ENCODE peak calls at places on chromosome 1, in four cellular contexts. Y, U, B and W are unnamed samples.

GRCh38 chr1:153217212-153217611 is at the start of gene PRR9:
- DNase-seq in B (no peak), Y (no peak), U (peak), W (no peak)

GRCh38 chr1:11845641-11846335 is 1.8 kb downstream of the NPPA start:
- DNase-seq in Y (peak), U (no peak), B (no peak), W (no peak)

GRCh38 chr1:208233546-208233945 is 10.6 kb downstream of the PLXNA2 start:
- DNase-seq in U (no peak), Y (no peak), B (no peak), W (peak)

GRCh38 chr1:208977861-208978260 is 605.7 kb upstream of the CAMK1G start:
- DNase-seq in U (no peak), Y (no peak), B (no peak), W (no peak)

GRCh38 chr1:40274331-40274730 is 16.3 kb downstream of the ZMPSTE24 start:
- DNase-seq in Y (no peak), B (no peak), U (no peak), W (no peak)

GRCh38 chr1:211036701-211037494 is 97.0 kb downstream of the KCNH1 start:
- DNase-seq in U (peak), Y (no peak), B (no peak), W (no peak)

GRCh38 chr1:24795236-24795635 is 50.0 kb downstream of the CLIC4 start:
- DNase-seq in B (no peak), U (no peak), Y (no peak), W (no peak)

GRCh38 chr1:9591669-9592509 is 3.2 kb downstream of the TMEM201 start:
- DNase-seq in Y (no peak), U (no peak), B (no peak), W (no peak)

GRCh38 chr1:6870571-6870970 is 85.3 kb downstream of the CAMTA1 start:
- DNase-seq in B (no peak), U (no peak), Y (no peak), W (no peak)